ENCODE peak calls at places on chromosomes 11 and 22, in six cellular contexts. One of them, this sample, is unnamed.

GRCh38 chr22:22245935-22246525 is 1.4 kb downstream of the VPREB1 start:
- DNase-seq in GM23338: no peak
- DNase-seq in breast epithelium: no peak
- DNase-seq in aorta: no peak
- DNase-seq in right atrium auricular region: no peak
- DNase-seq in neuronal stem cell: no peak
- DNase-seq in this sample: no peak

GRCh38 chr22:20803696-20804324 is 29.9 kb downstream of the SERPIND1 start:
- DNase-seq in GM23338: peak; percentile 65
- DNase-seq in breast epithelium: peak; percentile 45
- DNase-seq in aorta: no peak
- DNase-seq in right atrium auricular region: no peak
- DNase-seq in neuronal stem cell: peak; percentile 20
- DNase-seq in this sample: peak; percentile 30

GRCh38 chr22:20391222-20391621 is 2.7 kb upstream of the ZNF74 start:
- DNase-seq in GM23338: no peak
- DNase-seq in breast epithelium: no peak
- DNase-seq in aorta: no peak
- DNase-seq in right atrium auricular region: no peak
- DNase-seq in neuronal stem cell: no peak
- DNase-seq in this sample: no peak

GRCh38 chr11:12074529-12075195 is 35.7 kb upstream of the MICAL2 start:
- DNase-seq in GM23338: no peak
- DNase-seq in breast epithelium: no peak
- DNase-seq in aorta: peak; percentile 42
- DNase-seq in right atrium auricular region: no peak
- DNase-seq in neuronal stem cell: no peak
- DNase-seq in this sample: no peak

GRCh38 chr11:110376711-110377324 is 52.9 kb upstream of the FDX1 start:
- DNase-seq in GM23338: peak; percentile 84
- DNase-seq in breast epithelium: no peak
- DNase-seq in aorta: no peak
- DNase-seq in right atrium auricular region: peak; percentile 76
- DNase-seq in neuronal stem cell: peak; percentile 64
- DNase-seq in this sample: peak; percentile 83

GRCh38 chr11:70470127-70470526 is 71.8 kb downstream of the CTTN start:
- DNase-seq in GM23338: no peak
- DNase-seq in breast epithelium: no peak
- DNase-seq in aorta: peak; percentile 17
- DNase-seq in right atrium auricular region: no peak
- DNase-seq in neuronal stem cell: no peak
- DNase-seq in this sample: no peak

GRCh38 chr11:2513441-2513840 is 68.6 kb downstream of the KCNQ1 start:
- DNase-seq in GM23338: no peak
- DNase-seq in breast epithelium: no peak
- DNase-seq in aorta: peak; percentile 43
- DNase-seq in right atrium auricular region: no peak
- DNase-seq in neuronal stem cell: no peak
- DNase-seq in this sample: peak; percentile 38

GRCh38 chr11:44985721-44986120 is 35.0 kb upstream of the TP53I11 start:
- DNase-seq in GM23338: no peak
- DNase-seq in breast epithelium: peak; percentile 27
- DNase-seq in aorta: no peak
- DNase-seq in right atrium auricular region: no peak
- DNase-seq in neuronal stem cell: no peak
- DNase-seq in this sample: no peak

GRCh38 chr11:88188251-88189030 is 13.2 kb upstream of the RAB38 start:
- DNase-seq in GM23338: no peak
- DNase-seq in breast epithelium: no peak
- DNase-seq in aorta: no peak
- DNase-seq in right atrium auricular region: no peak
- DNase-seq in neuronal stem cell: no peak
- DNase-seq in this sample: peak; percentile 59

GRCh38 chr22:19937616-19938473 is 3.7 kb upstream of the COMT start:
- DNase-seq in GM23338: no peak
- DNase-seq in breast epithelium: no peak
- DNase-seq in aorta: peak; percentile 44
- DNase-seq in right atrium auricular region: no peak
- DNase-seq in neuronal stem cell: no peak
- DNase-seq in this sample: no peak

GRCh38 chr11:1336836-1337646 is 27.6 kb upstream of the TOLLIP start:
- DNase-seq in GM23338: peak; percentile 59
- DNase-seq in breast epithelium: no peak
- DNase-seq in aorta: peak; percentile 87
- DNase-seq in right atrium auricular region: no peak
- DNase-seq in neuronal stem cell: no peak
- DNase-seq in this sample: peak; percentile 84

GRCh38 chr11:13289081-13289480 is 11.5 kb downstream of the BMAL1 start:
- DNase-seq in GM23338: peak; percentile 64
- DNase-seq in breast epithelium: no peak
- DNase-seq in aorta: no peak
- DNase-seq in right atrium auricular region: no peak
- DNase-seq in neuronal stem cell: no peak
- DNase-seq in this sample: no peak

GRCh38 chr11:61949169-61950034 is 749 bp upstream of the BEST1 start:
- DNase-seq in GM23338: peak; percentile 88
- DNase-seq in breast epithelium: no peak
- DNase-seq in aorta: peak; percentile 90
- DNase-seq in right atrium auricular region: peak; percentile 95
- DNase-seq in neuronal stem cell: no peak
- DNase-seq in this sample: peak; percentile 86

GRCh38 chr11:114977596-114977995 is 299.3 kb downstream of the NXPE2 start:
- DNase-seq in GM23338: no peak
- DNase-seq in breast epithelium: no peak
- DNase-seq in aorta: no peak
- DNase-seq in right atrium auricular region: no peak
- DNase-seq in neuronal stem cell: no peak
- DNase-seq in this sample: no peak

GRCh38 chr22:43481528-43482309 is 69.9 kb downstream of the MPPED1 start:
- DNase-seq in GM23338: peak; percentile 48
- DNase-seq in breast epithelium: no peak
- DNase-seq in aorta: peak; percentile 42
- DNase-seq in right atrium auricular region: no peak
- DNase-seq in neuronal stem cell: no peak
- DNase-seq in this sample: peak; percentile 47

GRCh38 chr11:69288883-69289242 is 5.1 kb upstream of the MYEOV start:
- DNase-seq in GM23338: no peak
- DNase-seq in breast epithelium: no peak
- DNase-seq in aorta: no peak
- DNase-seq in right atrium auricular region: no peak
- DNase-seq in neuronal stem cell: no peak
- DNase-seq in this sample: no peak

GRCh38 chr11:69654001-69654659 is 13.2 kb downstream of the CCND1 start:
- DNase-seq in GM23338: no peak
- DNase-seq in breast epithelium: peak; percentile 75
- DNase-seq in aorta: peak; percentile 73
- DNase-seq in right atrium auricular region: no peak
- DNase-seq in neuronal stem cell: no peak
- DNase-seq in this sample: peak; percentile 17

GRCh38 chr22:17104336-17104935 is 16.7 kb downstream of the TMEM121B start:
- DNase-seq in GM23338: no peak
- DNase-seq in breast epithelium: no peak
- DNase-seq in aorta: peak; percentile 56
- DNase-seq in right atrium auricular region: no peak
- DNase-seq in neuronal stem cell: no peak
- DNase-seq in this sample: no peak

DNA sequence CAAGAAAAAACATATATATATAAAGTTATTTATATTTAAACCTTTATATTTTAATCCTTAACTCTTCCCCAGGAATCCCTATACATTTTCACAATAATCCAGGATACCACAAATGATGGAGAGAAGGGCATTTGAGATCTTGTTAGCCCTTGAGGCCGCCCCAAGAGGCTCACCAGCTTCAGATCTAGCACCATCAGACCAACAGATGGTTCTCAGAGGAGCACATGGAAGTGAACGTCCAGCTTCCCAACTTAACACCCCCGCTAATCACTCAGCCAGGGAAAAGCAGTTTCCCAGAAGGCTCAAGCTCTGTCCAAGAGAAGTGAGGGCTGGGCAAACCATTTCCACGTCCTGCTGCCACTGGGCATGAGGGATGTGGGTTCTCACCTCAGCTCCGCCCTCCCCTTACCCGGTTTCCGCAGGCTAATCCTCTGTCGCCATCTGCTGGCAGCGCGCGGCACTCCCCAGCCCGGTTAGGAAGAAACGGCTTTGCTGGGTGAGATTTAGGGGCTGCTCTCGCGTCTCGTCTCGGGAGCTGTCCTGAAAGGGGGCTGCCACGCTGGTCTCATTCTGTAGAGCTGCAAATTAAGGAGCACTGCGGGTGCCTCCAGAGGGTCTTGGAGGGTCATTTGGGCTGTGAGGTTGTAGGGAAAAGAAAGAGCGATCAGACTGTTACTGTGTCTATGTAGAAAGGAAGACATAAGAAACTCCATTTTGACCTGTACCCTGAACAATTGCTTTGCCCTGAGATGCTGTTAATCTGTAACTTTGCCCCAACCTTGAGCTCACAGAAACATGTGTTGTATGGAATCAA is 6.8 kb upstream of the FAM111A start:
- DNase-seq in GM23338: peak; percentile 88
- DNase-seq in breast epithelium: peak; percentile 77
- DNase-seq in aorta: peak; percentile 96
- DNase-seq in right atrium auricular region: peak; percentile 81
- DNase-seq in neuronal stem cell: peak; percentile 60
- DNase-seq in this sample: peak; percentile 79
- H3K4me3 ChIP-seq in GM23338: no peak overlapping the region
- H3K4me3 ChIP-seq in breast epithelium: no peak overlapping the region
- H3K4me3 ChIP-seq in aorta: no peak overlapping the region
- H3K4me3 ChIP-seq in right atrium auricular region: no peak overlapping the region
- H3K4me3 ChIP-seq in neuronal stem cell: no peak overlapping the region
- H3K4me3 ChIP-seq in this sample: no peak overlapping the region

DNA sequence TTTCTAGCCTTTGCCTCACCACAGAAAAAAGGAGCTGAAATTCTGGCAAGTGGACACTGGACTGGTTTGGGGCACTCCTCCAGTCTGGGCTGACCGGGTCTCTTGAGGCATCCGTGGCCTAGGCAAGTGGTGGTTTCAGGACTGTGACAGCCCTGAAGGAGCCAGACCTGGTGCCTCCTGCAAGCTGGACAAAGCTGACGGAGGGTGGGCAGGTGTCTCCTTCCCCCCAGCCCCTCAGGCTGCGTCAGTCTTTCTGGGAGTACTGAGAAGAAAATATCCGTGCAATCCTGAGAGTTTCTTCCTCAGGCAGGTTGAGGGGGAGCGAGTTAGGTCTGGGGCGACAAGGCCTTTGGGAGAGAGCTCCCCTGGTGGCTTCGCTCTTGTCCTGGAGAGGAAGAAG is 4.3 kb upstream of the UCP3 start:
- DNase-seq in GM23338: no peak
- DNase-seq in breast epithelium: no peak
- DNase-seq in aorta: no peak
- DNase-seq in right atrium auricular region: no peak
- DNase-seq in neuronal stem cell: no peak
- DNase-seq in this sample: no peak
- H3K4me1 ChIP-seq in GM23338: peaks cover 5% of the 10 kb centered on the region
- H3K4me1 ChIP-seq in breast epithelium: peaks cover 5% of the 10 kb centered on the region
- H3K4me1 ChIP-seq in aorta: no peaks in the 10 kb centered on the region
- H3K4me1 ChIP-seq in right atrium auricular region: no peaks in the 10 kb centered on the region
- H3K4me1 ChIP-seq in neuronal stem cell: peaks cover 2% of the 10 kb centered on the region
- H3K4me1 ChIP-seq in this sample: peaks cover 17% of the 10 kb centered on the region

DNA sequence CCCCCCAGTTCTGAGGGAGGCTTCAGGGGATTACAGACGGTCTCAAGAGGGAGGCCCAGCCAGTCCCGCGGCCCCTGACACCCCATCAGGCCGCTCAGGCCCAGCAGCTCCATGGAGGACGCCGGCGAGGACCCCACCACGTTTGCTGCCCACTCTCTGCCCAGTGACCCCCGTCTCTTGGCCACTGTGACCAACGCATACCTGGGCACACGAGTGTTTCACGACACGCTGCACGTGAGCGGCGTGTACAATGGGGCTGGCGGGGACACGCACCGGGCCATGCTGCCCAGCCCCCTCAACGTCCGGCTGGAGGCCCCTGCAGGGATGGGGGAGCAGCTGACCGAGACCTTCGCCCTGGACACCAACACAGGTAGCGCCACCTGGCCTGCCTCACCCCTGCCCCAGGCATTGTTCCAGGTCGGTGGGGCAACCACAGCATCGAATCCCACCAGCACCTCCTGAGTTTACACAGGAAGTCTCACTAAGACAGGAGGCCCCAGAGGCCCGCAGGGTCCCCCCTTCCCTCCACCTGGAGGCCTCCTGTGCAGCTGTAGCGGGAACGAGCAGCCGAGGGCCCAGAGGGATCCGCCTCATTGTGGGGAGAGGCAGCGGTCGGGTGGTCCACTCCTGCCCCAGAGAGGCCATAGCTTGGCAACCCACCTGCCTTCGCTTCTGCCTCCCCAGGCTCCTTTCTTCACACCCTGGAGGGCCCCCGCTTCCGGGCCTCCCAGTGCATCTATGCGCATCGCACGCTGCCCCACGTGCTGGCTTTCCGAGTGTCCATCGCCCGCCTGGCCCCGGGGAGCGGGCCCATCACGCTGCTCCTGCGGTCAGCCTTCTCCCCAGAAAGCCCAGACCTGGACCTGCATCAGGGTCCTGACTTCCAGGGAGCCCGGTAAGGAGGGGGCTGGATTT is 1.0 kb downstream of the PGGHG start:
- DNase-seq in GM23338: no peak
- DNase-seq in breast epithelium: peak; percentile 38
- DNase-seq in aorta: peak; percentile 74
- DNase-seq in right atrium auricular region: no peak
- DNase-seq in neuronal stem cell: no peak
- DNase-seq in this sample: no peak
- H3K4me3 ChIP-seq in GM23338: peak overlapping the region; percentile 44
- H3K4me3 ChIP-seq in breast epithelium: peak overlapping the region; percentile 72
- H3K4me3 ChIP-seq in aorta: no peak overlapping the region
- H3K4me3 ChIP-seq in right atrium auricular region: peak overlapping the region; percentile 62
- H3K4me3 ChIP-seq in neuronal stem cell: peak overlapping the region; percentile 53
- H3K4me3 ChIP-seq in this sample: peak overlapping the region; percentile 73

GRCh38 chr22:48575567-48576332 is 1251.9 kb downstream of the BRD1 start:
- DNase-seq in GM23338: no peak
- DNase-seq in breast epithelium: no peak
- DNase-seq in aorta: no peak
- DNase-seq in right atrium auricular region: no peak
- DNase-seq in neuronal stem cell: no peak
- DNase-seq in this sample: peak; percentile 31

GRCh38 chr22:48576333-48577013 is 1251.2 kb downstream of the BRD1 start:
- DNase-seq in GM23338: peak; percentile 32
- DNase-seq in breast epithelium: no peak
- DNase-seq in aorta: no peak
- DNase-seq in right atrium auricular region: no peak
- DNase-seq in neuronal stem cell: peak; percentile 57
- DNase-seq in this sample: peak; percentile 42

GRCh38 chr22:48574776-48575566 is 1252.7 kb downstream of the BRD1 start:
- DNase-seq in GM23338: peak; percentile 66
- DNase-seq in breast epithelium: no peak
- DNase-seq in aorta: no peak
- DNase-seq in right atrium auricular region: no peak
- DNase-seq in neuronal stem cell: peak; percentile 74
- DNase-seq in this sample: peak; percentile 58

GRCh38 chr22:48572951-48573350 is 1254.7 kb downstream of the BRD1 start:
- DNase-seq in GM23338: no peak
- DNase-seq in breast epithelium: no peak
- DNase-seq in aorta: no peak
- DNase-seq in right atrium auricular region: no peak
- DNase-seq in neuronal stem cell: no peak
- DNase-seq in this sample: peak; percentile 1

DNA sequence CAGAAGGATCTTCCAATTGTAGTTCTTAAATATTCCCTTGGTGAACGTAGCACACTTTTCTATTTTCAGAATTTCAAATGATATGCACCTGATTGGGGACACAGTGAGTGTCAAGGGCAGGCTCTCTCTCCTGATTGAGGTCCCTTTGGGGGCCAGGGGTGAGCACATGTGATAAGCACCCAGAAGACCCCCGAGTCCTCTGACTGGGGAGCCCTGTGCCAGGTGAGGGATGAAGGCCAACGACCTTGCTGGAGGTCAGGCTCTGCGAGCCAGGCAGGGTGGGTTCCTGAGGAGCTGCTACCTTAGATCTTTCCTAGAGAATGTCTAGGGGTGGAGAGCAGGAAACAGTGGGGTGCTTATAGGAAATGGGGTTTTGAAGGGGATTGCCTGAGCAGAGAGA is 1253.9 kb downstream of the BRD1 start:
- DNase-seq in GM23338: no peak
- DNase-seq in breast epithelium: no peak
- DNase-seq in aorta: no peak
- DNase-seq in right atrium auricular region: no peak
- DNase-seq in neuronal stem cell: no peak
- DNase-seq in this sample: peak; percentile 4
- H3K4me1 ChIP-seq in GM23338: no peaks in the 10 kb centered on the region
- H3K4me1 ChIP-seq in breast epithelium: no peaks in the 10 kb centered on the region
- H3K4me1 ChIP-seq in aorta: no peaks in the 10 kb centered on the region
- H3K4me1 ChIP-seq in right atrium auricular region: no peaks in the 10 kb centered on the region
- H3K4me1 ChIP-seq in neuronal stem cell: peaks cover 16% of the 10 kb centered on the region
- H3K4me1 ChIP-seq in this sample: no peaks in the 10 kb centered on the region

This sample was measured in right cardiac atrium.